ENCODE peak calls at places on chromosome 20, in six cellular contexts. One of them, this sample, is unnamed.

GRCh38 chr20:62524486-62524885 is 48.7 kb upstream of the GATA5 start:
- DNase-seq in Peyer's patch: no peak
- DNase-seq in aorta: no peak
- DNase-seq in PC-3: no peak
- DNase-seq in left ventricle myocardium inferior: no peak
- DNase-seq in PC-9: no peak
- DNase-seq in this sample: no peak

GRCh38 chr20:34091637-34092200 is 20.3 kb downstream of the EIF2S2 start:
- DNase-seq in Peyer's patch: no peak
- DNase-seq in aorta: no peak
- DNase-seq in PC-3: no peak
- DNase-seq in left ventricle myocardium inferior: no peak
- DNase-seq in PC-9: no peak
- DNase-seq in this sample: no peak

GRCh38 chr20:41173791-41174341 is 36.5 kb downstream of the PLCG1 start:
- DNase-seq in Peyer's patch: peak; percentile 41
- DNase-seq in aorta: no peak
- DNase-seq in PC-3: no peak
- DNase-seq in left ventricle myocardium inferior: no peak
- DNase-seq in PC-9: no peak
- DNase-seq in this sample: no peak

GRCh38 chr20:16530201-16530681 is 43.0 kb downstream of the KIF16B start:
- DNase-seq in Peyer's patch: peak; percentile 85
- DNase-seq in aorta: no peak
- DNase-seq in PC-3: peak; percentile 80
- DNase-seq in left ventricle myocardium inferior: no peak
- DNase-seq in PC-9: peak; percentile 85
- DNase-seq in this sample: peak; percentile 56

GRCh38 chr20:63055575-63056235 is 48.9 kb upstream of the BHLHE23 start:
- DNase-seq in Peyer's patch: peak; percentile 35
- DNase-seq in aorta: peak; percentile 26
- DNase-seq in PC-3: no peak
- DNase-seq in left ventricle myocardium inferior: peak; percentile 8
- DNase-seq in PC-9: no peak
- DNase-seq in this sample: no peak

GRCh38 chr20:9912858-9913434 is 74.1 kb upstream of the PAK5 start:
- DNase-seq in Peyer's patch: no peak
- DNase-seq in aorta: no peak
- DNase-seq in PC-3: peak; percentile 80
- DNase-seq in left ventricle myocardium inferior: no peak
- DNase-seq in PC-9: no peak
- DNase-seq in this sample: peak; percentile 33

GRCh38 chr20:44785768-44786167 is 24.6 kb downstream of the RIMS4 start:
- DNase-seq in Peyer's patch: no peak
- DNase-seq in aorta: no peak
- DNase-seq in PC-3: peak; percentile 34
- DNase-seq in left ventricle myocardium inferior: no peak
- DNase-seq in PC-9: no peak
- DNase-seq in this sample: no peak

GRCh38 chr20:17427646-17428045 is 103.5 kb downstream of the BFSP1 start:
- DNase-seq in Peyer's patch: no peak
- DNase-seq in aorta: no peak
- DNase-seq in PC-3: no peak
- DNase-seq in left ventricle myocardium inferior: no peak
- DNase-seq in PC-9: no peak
- DNase-seq in this sample: no peak

GRCh38 chr20:20073851-20074252 is 21.5 kb downstream of the CFAP61 start:
- DNase-seq in Peyer's patch: no peak
- DNase-seq in aorta: no peak
- DNase-seq in PC-3: no peak
- DNase-seq in left ventricle myocardium inferior: no peak
- DNase-seq in PC-9: no peak
- DNase-seq in this sample: no peak

GRCh38 chr20:22795897-22796296 is 211.5 kb upstream of the FOXA2 start:
- DNase-seq in Peyer's patch: no peak
- DNase-seq in aorta: peak; percentile 66
- DNase-seq in PC-3: peak; percentile 97
- DNase-seq in left ventricle myocardium inferior: peak; percentile 37
- DNase-seq in PC-9: peak; percentile 92
- DNase-seq in this sample: peak; percentile 39

GRCh38 chr20:45051497-45052060 is 49.3 kb downstream of the KCNS1 start:
- DNase-seq in Peyer's patch: no peak
- DNase-seq in aorta: no peak
- DNase-seq in PC-3: no peak
- DNase-seq in left ventricle myocardium inferior: no peak
- DNase-seq in PC-9: no peak
- DNase-seq in this sample: no peak

GRCh38 chr20:62831854-62832211 is 15.0 kb downstream of the COL9A3 start:
- DNase-seq in Peyer's patch: no peak
- DNase-seq in aorta: no peak
- DNase-seq in PC-3: no peak
- DNase-seq in left ventricle myocardium inferior: no peak
- DNase-seq in PC-9: no peak
- DNase-seq in this sample: no peak

GRCh38 chr20:58133020-58133419 is 95.4 kb downstream of the ANKRD60 start:
- DNase-seq in Peyer's patch: no peak
- DNase-seq in aorta: no peak
- DNase-seq in PC-3: peak; percentile 66
- DNase-seq in left ventricle myocardium inferior: no peak
- DNase-seq in PC-9: peak; percentile 75
- DNase-seq in this sample: no peak

GRCh38 chr20:10658876-10659632 is 14.7 kb downstream of the JAG1 start:
- DNase-seq in Peyer's patch: no peak
- DNase-seq in aorta: no peak
- DNase-seq in PC-3: no peak
- DNase-seq in left ventricle myocardium inferior: no peak
- DNase-seq in PC-9: no peak
- DNase-seq in this sample: no peak

GRCh38 chr20:1328680-1329330 is at the start of gene SDCBP2:
- DNase-seq in Peyer's patch: peak; percentile 89
- DNase-seq in aorta: no peak
- DNase-seq in PC-3: peak; percentile 95
- DNase-seq in left ventricle myocardium inferior: no peak
- DNase-seq in PC-9: peak; percentile 93
- DNase-seq in this sample: peak; percentile 12

GRCh38 chr20:50200482-50201104 is 10.0 kb downstream of the CEBPB start:
- DNase-seq in Peyer's patch: no peak
- DNase-seq in aorta: peak; percentile 17
- DNase-seq in PC-3: no peak
- DNase-seq in left ventricle myocardium inferior: peak; percentile 31
- DNase-seq in PC-9: peak; percentile 13
- DNase-seq in this sample: no peak

DNA sequence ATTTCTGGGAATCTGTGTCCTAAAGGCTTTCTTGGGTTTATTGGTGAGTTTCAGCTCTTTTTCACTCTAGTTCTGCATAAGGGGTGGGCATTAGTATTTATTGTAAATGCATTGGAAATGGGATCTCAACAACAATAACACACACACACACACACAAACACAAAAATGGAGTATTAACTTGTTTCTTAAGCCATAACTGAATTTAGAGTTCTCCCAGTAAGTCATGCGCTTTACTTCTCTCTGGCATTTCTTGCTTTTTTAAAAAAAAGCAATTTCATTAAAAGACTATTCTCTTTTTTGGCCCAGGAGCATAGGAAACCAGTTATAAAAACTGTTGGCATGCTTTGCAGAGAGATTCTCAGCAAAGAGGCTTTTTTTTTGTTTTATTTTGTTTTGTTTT is 128.7 kb downstream of the BCAS1 start:
- DNase-seq in Peyer's patch: no peak
- DNase-seq in aorta: no peak
- DNase-seq in PC-3: no peak
- DNase-seq in left ventricle myocardium inferior: no peak
- DNase-seq in PC-9: no peak
- DNase-seq in this sample: no peak
- H3K27ac ChIP-seq in Peyer's patch: peak overlapping the region; percentile 37
- H3K27ac ChIP-seq in aorta: no peak overlapping the region
- H3K27ac ChIP-seq in PC-3: peak overlapping the region; percentile 12
- H3K27ac ChIP-seq in left ventricle myocardium inferior: peak overlapping the region; percentile 87
- H3K27ac ChIP-seq in PC-9: no peak overlapping the region
- H3K27ac ChIP-seq in this sample: no peak overlapping the region

GRCh38 chr20:3732327-3733118 is at the start of gene HSPA12B:
- DNase-seq in Peyer's patch: no peak
- DNase-seq in aorta: peak; percentile 40
- DNase-seq in PC-3: no peak
- DNase-seq in left ventricle myocardium inferior: no peak
- DNase-seq in PC-9: no peak
- DNase-seq in this sample: no peak
- H3K27ac ChIP-seq in Peyer's patch: no peak within 1 kb of the TSS
- H3K27ac ChIP-seq in aorta: no peak within 1 kb of the TSS
- H3K27ac ChIP-seq in PC-3: no peak within 1 kb of the TSS
- H3K27ac ChIP-seq in left ventricle myocardium inferior: peak within 1 kb of the TSS; percentile 95
- H3K27ac ChIP-seq in PC-9: no peak within 1 kb of the TSS
- H3K27ac ChIP-seq in this sample: no peak within 1 kb of the TSS

GRCh38 chr20:52598306-52598705 is 373.9 kb upstream of the TSHZ2 start:
- DNase-seq in Peyer's patch: no peak
- DNase-seq in aorta: no peak
- DNase-seq in PC-3: no peak
- DNase-seq in left ventricle myocardium inferior: no peak
- DNase-seq in PC-9: no peak
- DNase-seq in this sample: no peak
- H3K27ac ChIP-seq in Peyer's patch: no peak overlapping the region
- H3K27ac ChIP-seq in aorta: no peak overlapping the region
- H3K27ac ChIP-seq in PC-3: no peak overlapping the region
- H3K27ac ChIP-seq in left ventricle myocardium inferior: no peak overlapping the region
- H3K27ac ChIP-seq in PC-9: no peak overlapping the region
- H3K27ac ChIP-seq in this sample: no peak overlapping the region

GRCh38 chr20:25044261-25044560 is 13.7 kb downstream of the ACSS1 start:
- DNase-seq in Peyer's patch: no peak
- DNase-seq in aorta: peak; percentile 34
- DNase-seq in PC-3: no peak
- DNase-seq in left ventricle myocardium inferior: no peak
- DNase-seq in PC-9: no peak
- DNase-seq in this sample: no peak
- H3K27ac ChIP-seq in Peyer's patch: peak overlapping the region; percentile 3
- H3K27ac ChIP-seq in aorta: peak overlapping the region; percentile 82
- H3K27ac ChIP-seq in PC-3: no peak overlapping the region
- H3K27ac ChIP-seq in left ventricle myocardium inferior: peak overlapping the region; percentile 98
- H3K27ac ChIP-seq in PC-9: no peak overlapping the region
- H3K27ac ChIP-seq in this sample: no peak overlapping the region

GRCh38 chr20:5172903-5173463 is 46.2 kb downstream of the CDS2 start:
- DNase-seq in Peyer's patch: no peak
- DNase-seq in aorta: no peak
- DNase-seq in PC-3: no peak
- DNase-seq in left ventricle myocardium inferior: no peak
- DNase-seq in PC-9: no peak
- DNase-seq in this sample: no peak

GRCh38 chr20:5170341-5170740 is 43.5 kb downstream of the CDS2 start:
- DNase-seq in Peyer's patch: no peak
- DNase-seq in aorta: no peak
- DNase-seq in PC-3: no peak
- DNase-seq in left ventricle myocardium inferior: no peak
- DNase-seq in PC-9: no peak
- DNase-seq in this sample: no peak

GRCh38 chr20:5172167-5172586 is 45.4 kb downstream of the CDS2 start:
- DNase-seq in Peyer's patch: no peak
- DNase-seq in aorta: no peak
- DNase-seq in PC-3: no peak
- DNase-seq in left ventricle myocardium inferior: no peak
- DNase-seq in PC-9: no peak
- DNase-seq in this sample: no peak

GRCh38 chr20:5171074-5171789 is 44.4 kb downstream of the CDS2 start:
- DNase-seq in Peyer's patch: no peak
- DNase-seq in aorta: peak; percentile 70
- DNase-seq in PC-3: no peak
- DNase-seq in left ventricle myocardium inferior: peak; percentile 64
- DNase-seq in PC-9: no peak
- DNase-seq in this sample: peak; percentile 80

GRCh38 chr20:5171790-5172164 is 45.0 kb downstream of the CDS2 start:
- DNase-seq in Peyer's patch: no peak
- DNase-seq in aorta: no peak
- DNase-seq in PC-3: no peak
- DNase-seq in left ventricle myocardium inferior: no peak
- DNase-seq in PC-9: no peak
- DNase-seq in this sample: peak; percentile 63
- H3K27ac ChIP-seq in Peyer's patch: no peak overlapping the region
- H3K27ac ChIP-seq in aorta: no peak overlapping the region
- H3K27ac ChIP-seq in PC-3: no peak overlapping the region
- H3K27ac ChIP-seq in left ventricle myocardium inferior: peak overlapping the region; percentile 88
- H3K27ac ChIP-seq in PC-9: no peak overlapping the region
- H3K27ac ChIP-seq in this sample: no peak overlapping the region

This sample was measured in adrenal gland.